ENCODE peak calls at places on chromosome 17, in nine cellular contexts. O is right lobe of liver; X is mesendoderm; J is spleen; W is Peyer's patch; K is CD8-positive, alpha-beta memory T cell; H is PC-3; U is CD8-positive, alpha-beta T cell; C is GM23248. G is an unnamed sample. For H3K4me1, the result is how much of the 10 kb centered on the place peaks cover.

GRCh38 chr17:70624208-70624607 is 454.9 kb downstream of the KCNJ2 start:
- DNase-seq in K (no peak), J (no peak), W (no peak), H (no peak), C (no peak), X (no peak), O (no peak), U (no peak), G (no peak)

GRCh38 chr17:81309140-81309858 is 14.2 kb upstream of the SLC38A10 start:
- DNase-seq in W (peak), O (peak), C (peak), X (peak), U (peak), H (peak), K (no peak), J (peak), G (no peak)

GRCh38 chr17:81701288-81702071 is 1.7 kb upstream of the MRPL12 start:
- DNase-seq in H (peak), W (no peak), U (no peak), C (peak), O (no peak), X (no peak), J (peak), K (no peak), G (no peak)

GRCh38 chr17:39648876-39649430 is 12.0 kb downstream of the STARD3 start:
- DNase-seq in H (no peak), C (no peak), W (no peak), U (no peak), J (no peak), X (no peak), O (no peak), K (no peak), G (no peak)

GRCh38 chr17:42883802-42884553 is 16.6 kb upstream of the G6PC1 start:
- DNase-seq in C (no peak), H (peak), U (no peak), X (no peak), W (no peak), K (no peak), J (no peak), O (no peak), G (no peak)

GRCh38 chr17:30380106-30380420 is 1.3 kb downstream of the CPD start:
- DNase-seq in C (peak), J (no peak), W (no peak), H (peak), U (no peak), K (no peak), O (no peak), X (no peak), G (no peak)

GRCh38 chr17:2435181-2435741 is 34.4 kb upstream of the MNT start:
- DNase-seq in C (peak), W (no peak), J (no peak), K (no peak), H (no peak), X (peak), U (no peak), O (no peak), G (no peak)

GRCh38 chr17:15954222-15954621 is 9.3 kb downstream of the ADORA2B start:
- DNase-seq in O (no peak), U (no peak), X (no peak), K (no peak), W (no peak), C (peak), J (peak), H (peak), G (no peak)

GRCh38 chr17:2542456-2542855 is 30.8 kb upstream of the METTL16 start:
- DNase-seq in J (no peak), W (peak), C (no peak), X (no peak), H (no peak), O (no peak), K (no peak), U (no peak), G (no peak)

GRCh38 chr17:8393470-8394231 is 4.0 kb downstream of the RNF222 start:
- DNase-seq in O (no peak), C (no peak), U (peak), X (peak), J (no peak), K (peak), W (peak), H (peak), G (no peak)

GRCh38 chr17:39152134-39152884 is 872 bp upstream of the PLXDC1 start:
- DNase-seq in J (no peak), H (no peak), C (no peak), X (no peak), K (no peak), U (peak), W (peak), O (no peak), G (no peak)

GRCh38 chr17:43979011-43979410 is 25.3 kb upstream of the PYY start:
- DNase-seq in X (no peak), O (no peak), H (no peak), C (peak), K (no peak), J (no peak), W (no peak), U (no peak), G (no peak)

GRCh38 chr17:66214893-66215528 is 14.2 kb downstream of the APOH start:
- DNase-seq in H (no peak), W (no peak), O (no peak), U (no peak), X (no peak), K (no peak), C (no peak), J (no peak), G (no peak)

GRCh38 chr17:55259684-55260111 is 5.1 kb upstream of the HLF start:
- DNase-seq in U (no peak), X (no peak), H (peak), K (no peak), C (no peak), J (no peak), O (no peak), W (no peak), G (no peak)

GRCh38 chr17:47989700-47990099 is 18.8 kb downstream of the CDK5RAP3 start:
- DNase-seq in X (no peak), K (no peak), J (no peak), H (no peak), U (no peak), W (no peak), O (no peak), C (no peak), G (no peak)

GRCh38 chr17:57949649-57950048 is 5.6 kb downstream of the CUEDC1 start:
- DNase-seq in X (no peak), W (no peak), K (no peak), J (no peak), C (peak), O (no peak), U (no peak), H (peak), G (no peak)

GRCh38 chr17:7404737-7405412 is 978 bp upstream of the TMEM256 start:
- DNase-seq in X (peak), W (peak), H (no peak), U (peak), O (peak), J (peak), C (peak), K (no peak), G (no peak)

GRCh38 chr17:75823257-75824041 is 20.8 kb downstream of the UNC13D start:
- DNase-seq in U (no peak), O (peak), W (no peak), C (no peak), X (no peak), J (no peak), K (no peak), H (no peak), G (no peak)

GRCh38 chr17:915416-916201 is 64.0 kb downstream of the NXN start:
- DNase-seq in X (no peak), J (no peak), O (no peak), C (no peak), H (no peak), K (no peak), W (no peak), U (no peak), G (no peak)

GRCh38 chr17:80260791-80261158 is at the start of gene RNF213:
- DNase-seq in W (peak), J (peak), K (peak), O (peak), X (peak), U (peak), H (peak), C (peak), G (peak)

GRCh38 chr17:57413848-57414651 is 157.7 kb downstream of the MSI2 start:
- DNase-seq in J (no peak), C (no peak), X (no peak), H (peak), O (no peak), K (no peak), W (peak), U (no peak), G (no peak)

GRCh38 chr17:13888043-13888442 is 181.3 kb upstream of the COX10 start:
- DNase-seq in U (no peak), X (no peak), H (peak), K (no peak), J (no peak), W (no peak), O (no peak), C (peak), G (no peak)

GRCh38 chr17:36705651-36706436 is 104.5 kb downstream of the MRM1 start:
- DNase-seq in U (peak), X (peak), W (peak), K (peak), J (peak), C (peak), O (peak), H (peak), G (peak)

GRCh38 chr17:37708008-37708615 is 36.7 kb downstream of the HNF1B start:
- DNase-seq in C (no peak), H (no peak), X (no peak), K (no peak), W (peak), O (peak), J (no peak), U (no peak), G (no peak)

GRCh38 chr17:17567631-17568030 is 23.9 kb downstream of the PEMT start:
- DNase-seq in K (no peak), O (peak), W (no peak), J (no peak), X (no peak), C (no peak), U (no peak), H (no peak), G (no peak)

GRCh38 chr17:81027591-81028505 is 7.1 kb upstream of the BAIAP2 start:
- DNase-seq in U (no peak), O (peak), H (peak), J (peak), K (no peak), W (no peak), C (no peak), X (no peak), G (no peak)

GRCh38 chr17:1460233-1460632 is 4.2 kb upstream of the CRK start:
- DNase-seq in O (peak), J (no peak), H (peak), X (no peak), C (peak), K (no peak), U (no peak), W (peak), G (no peak)

GRCh38 chr17:45223541-45224528 is 2.1 kb downstream of the FMNL1 start:
- DNase-seq in X (no peak), W (no peak), J (peak), U (peak), O (no peak), H (no peak), K (peak), C (no peak), G (peak)

GRCh38 chr17:45221997-45222272 is 250 bp downstream of the FMNL1 start:
- DNase-seq in H (no peak), K (no peak), J (peak), W (no peak), X (no peak), O (no peak), U (no peak), C (peak), G (no peak)

GRCh38 chr17:45224671-45225050 is 3.0 kb downstream of the FMNL1 start:
- DNase-seq in W (no peak), X (no peak), C (no peak), O (no peak), H (no peak), J (peak), U (peak), K (peak), G (peak)

GRCh38 chr17:45222273-45222993 is 748 bp downstream of the FMNL1 start:
- DNase-seq in O (peak), J (peak), U (peak), H (no peak), K (peak), X (peak), C (no peak), W (peak), G (peak)

GRCh38 chr17:45222994-45223540 is 1.4 kb downstream of the FMNL1 start:
- DNase-seq in J (peak), W (no peak), C (no peak), X (no peak), U (no peak), K (no peak), O (no peak), H (no peak), G (no peak)
- H3K4me1 ChIP-seq in J (half or more), W (under half), C (under half), X (under half), U (half or more), K (half or more), O (under half), H (under half), G (half or more)

GRCh38 chr17:12683299-12683698 is 17.6 kb downstream of the MYOCD start:
- DNase-seq in K (no peak), X (no peak), U (no peak), J (no peak), O (no peak), H (no peak), W (no peak), C (no peak), G (no peak)

GRCh38 chr17:12680993-12681392 is 15.3 kb downstream of the MYOCD start:
- DNase-seq in H (no peak), W (no peak), O (no peak), C (no peak), J (no peak), K (no peak), U (no peak), X (no peak), G (no peak)

GRCh38 chr17:12680407-12680897 is 14.8 kb downstream of the MYOCD start:
- DNase-seq in X (no peak), K (no peak), H (no peak), U (no peak), W (no peak), C (no peak), J (no peak), O (no peak), G (no peak)
- H3K4me1 ChIP-seq in X (under half), K (under half), H (under half), U (under half), W (under half), C (under half), J (under half), O (under half), G (under half)

DNA sequence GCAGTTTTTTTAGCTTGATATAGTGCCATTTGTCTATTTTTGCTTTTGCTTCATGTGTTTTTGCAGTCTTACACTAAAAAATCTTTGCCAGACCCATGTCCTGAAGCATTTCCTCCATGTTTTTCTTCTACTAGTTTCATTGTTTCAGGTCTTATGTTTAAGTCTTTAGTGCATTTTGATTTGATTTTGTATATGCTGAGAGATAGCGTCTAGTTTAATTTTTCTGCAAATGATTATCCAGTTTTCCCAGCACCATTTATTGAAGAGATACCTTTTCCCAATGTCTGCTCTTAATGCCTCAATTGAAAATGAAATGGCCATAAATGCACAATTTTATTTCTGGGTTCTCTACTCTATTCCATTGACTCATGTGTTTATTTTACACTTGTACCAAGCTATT is 40.8 kb upstream of the NACA2 start:
- DNase-seq in C (no peak), W (no peak), H (no peak), K (no peak), U (no peak), X (no peak), J (no peak), O (no peak), G (no peak)
- H3K4me1 ChIP-seq in C (under half), W (under half), H (under half), K (under half), U (under half), X (under half), J (under half), O (under half), G (under half)

GRCh38 chr17:18860161-18860972 is 2.4 kb downstream of the PRPSAP2 start:
- DNase-seq in H (peak), O (no peak), K (no peak), X (no peak), U (no peak), C (peak), J (no peak), W (peak), G (no peak)

GRCh38 chr17:18858567-18859245 is 775 bp downstream of the PRPSAP2 start:
- DNase-seq in U (no peak), W (no peak), K (no peak), O (no peak), C (peak), H (peak), X (no peak), J (no peak), G (no peak)

GRCh38 chr17:18857864-18858566 is at the start of gene PRPSAP2:
- DNase-seq in X (peak), W (peak), J (peak), K (peak), U (peak), O (peak), C (peak), H (peak), G (peak)

GRCh38 chr17:18859256-18859655 is 1.3 kb downstream of the PRPSAP2 start:
- DNase-seq in K (no peak), C (peak), J (no peak), H (peak), X (peak), O (no peak), U (no peak), W (no peak), G (no peak)

GRCh38 chr17:18862011-18862410 is 4.1 kb downstream of the PRPSAP2 start:
- DNase-seq in K (no peak), J (no peak), X (no peak), O (no peak), U (no peak), H (no peak), C (no peak), W (peak), G (no peak)
- H3K4me1 ChIP-seq in K (under half), J (half or more), X (under half), O (under half), U (under half), H (under half), C (under half), W (under half), G (under half)

DNA sequence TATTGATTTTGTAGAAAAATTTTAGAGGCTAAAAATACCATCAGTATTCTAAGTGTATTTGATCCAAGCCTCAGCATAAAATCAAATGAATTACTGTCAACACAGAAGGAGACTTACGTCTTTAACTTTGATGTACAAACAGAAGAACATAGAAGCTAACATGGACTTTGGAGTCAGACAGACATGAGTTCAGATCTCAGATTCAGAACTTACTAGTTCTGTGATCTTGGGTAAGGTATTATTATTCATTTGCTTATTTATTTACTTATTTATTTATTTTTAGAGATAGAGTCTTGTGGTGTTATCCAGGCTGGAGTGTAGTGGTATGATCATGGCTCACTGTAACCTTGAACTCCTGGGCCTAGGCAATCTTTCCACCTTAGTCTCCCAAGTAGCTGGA is 4.0 kb upstream of the SLFN12L start:
- DNase-seq in W (no peak), J (no peak), H (no peak), K (no peak), C (no peak), O (no peak), X (no peak), U (no peak), G (no peak)
- H3K4me1 ChIP-seq in W (under half), J (half or more), H (under half), K (under half), C (under half), O (under half), X (under half), U (under half), G (half or more)

DNA sequence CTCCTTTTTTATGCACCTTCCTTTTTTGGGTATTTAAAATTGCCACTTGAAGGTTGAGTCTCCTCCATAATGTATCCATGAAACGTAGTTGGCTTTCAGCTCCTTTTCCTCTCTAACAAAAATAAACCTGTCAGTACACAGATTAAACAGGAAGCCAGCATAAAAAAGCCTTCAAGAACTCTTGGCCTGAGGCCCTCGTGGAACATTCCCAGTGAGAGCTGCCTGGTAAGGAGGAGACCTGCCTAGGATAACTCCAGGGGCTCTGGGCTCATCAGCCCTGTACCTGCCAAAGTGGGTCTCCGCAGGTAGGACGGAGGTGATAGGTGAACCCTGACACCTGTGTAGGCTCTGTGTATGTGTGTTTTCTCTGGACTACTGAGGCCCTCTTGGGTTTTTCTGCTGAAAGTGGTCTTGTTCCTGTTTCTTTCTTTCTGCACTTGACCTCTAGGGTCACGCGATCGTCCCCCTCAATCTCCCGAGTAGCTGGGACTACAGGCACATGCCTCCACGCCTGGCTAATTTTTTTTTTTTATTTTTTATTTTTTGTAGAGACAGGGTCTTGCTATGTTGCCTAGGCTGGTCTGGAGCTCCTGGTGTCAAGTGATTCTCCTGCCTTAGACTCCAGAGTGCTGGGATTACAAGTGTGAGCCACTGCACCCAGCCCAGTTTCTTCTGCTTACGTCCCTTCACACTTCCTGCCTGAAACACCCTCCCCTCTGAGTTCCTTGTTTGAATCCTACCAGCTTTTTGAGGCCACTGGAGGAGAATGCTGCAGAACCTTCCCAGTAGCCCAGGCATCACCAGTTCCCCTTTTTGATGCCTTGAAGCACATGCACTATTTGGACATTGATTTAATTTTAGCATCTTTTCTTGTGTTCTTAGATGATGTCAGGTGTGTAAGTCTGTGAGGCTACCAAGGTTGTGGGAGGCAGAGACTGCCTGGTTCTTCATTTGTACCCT is 9.8 kb downstream of the PGS1 start:
- DNase-seq in U (no peak), C (no peak), H (no peak), W (peak), O (no peak), J (no peak), X (no peak), K (no peak), G (no peak)
- H3K4me1 ChIP-seq in U (half or more), C (half or more), H (under half), W (half or more), O (under half), J (half or more), X (under half), K (half or more), G (under half)

GRCh38 chr17:64385187-64386083 is 5.2 kb downstream of the PECAM1 start:
- DNase-seq in J (peak), U (peak), X (peak), K (peak), C (peak), O (no peak), H (peak), W (peak), G (no peak)
- H3K4me1 ChIP-seq in J (half or more), U (half or more), X (under half), K (under half), C (under half), O (under half), H (half or more), W (under half), G (under half)

GRCh38 chr17:41531993-41532392 is 3.9 kb upstream of the KRT19 start:
- DNase-seq in X (no peak), O (no peak), J (no peak), C (no peak), H (no peak), K (no peak), W (no peak), U (no peak), G (no peak)

GRCh38 chr17:41528959-41529353 is 848 bp upstream of the KRT19 start:
- DNase-seq in X (peak), J (no peak), C (no peak), K (no peak), O (no peak), U (no peak), H (no peak), W (peak), G (no peak)

GRCh38 chr17:41532947-41533570 is 5.0 kb upstream of the KRT19 start:
- DNase-seq in K (no peak), O (no peak), W (no peak), C (no peak), H (no peak), X (no peak), U (no peak), J (no peak), G (no peak)

GRCh38 chr17:41529491-41529915 is 1.4 kb upstream of the KRT19 start:
- DNase-seq in O (no peak), C (peak), J (no peak), X (no peak), U (no peak), W (no peak), K (no peak), H (no peak), G (no peak)

GRCh38 chr17:41530062-41531048 is 2.2 kb upstream of the KRT19 start:
- DNase-seq in O (no peak), C (peak), X (peak), J (no peak), K (no peak), W (peak), H (peak), U (no peak), G (no peak)
- H3K4me1 ChIP-seq in O (under half), C (under half), X (under half), J (under half), K (under half), W (under half), H (under half), U (under half), G (under half)